ENCODE peak calls at places on chromosomes 6 and 20, in eight cellular contexts. I is ovary, M is A549, Q is H1, N is stomach, D is transverse colon, O is K562, L is tibial nerve. E is an unnamed sample.

GRCh38 chr20:51424270-51425041 is 118.1 kb downstream of the NFATC2 start:
- DNase-seq in I (no peak), M (no peak), Q (no peak), N (no peak), D (no peak), O (no peak), L (no peak), E (no peak)

GRCh38 chr6:169157474-169158181 is 96.0 kb downstream of the THBS2 start:
- DNase-seq in I (peak; percentile 37), M (no peak), Q (no peak), N (no peak), D (no peak), O (no peak), L (no peak), E (no peak)

GRCh38 chr20:59678286-59678685 is 73.9 kb downstream of the PHACTR3 start:
- DNase-seq in I (no peak), M (no peak), Q (no peak), N (no peak), D (no peak), O (no peak), L (no peak), E (no peak)

GRCh38 chr6:150328744-150329400 is 39.9 kb upstream of the IYD start:
- DNase-seq in I (no peak), M (no peak), Q (no peak), N (no peak), D (no peak), O (no peak), L (no peak), E (no peak)

GRCh38 chr6:36980876-36981619 is 4.9 kb downstream of the MTCH1 start:
- DNase-seq in I (no peak), M (no peak), Q (no peak), N (no peak), D (no peak), O (no peak), L (no peak), E (no peak)

GRCh38 chr6:113645576-113645970 is 211.6 kb upstream of the MARCKS start:
- DNase-seq in I (no peak), M (no peak), Q (no peak), N (no peak), D (peak; percentile 70), O (no peak), L (peak; percentile 14), E (no peak)

GRCh38 chr6:80382796-80383195 is 276.3 kb downstream of the BCKDHB start:
- DNase-seq in I (no peak), M (no peak), Q (no peak), N (no peak), D (no peak), O (no peak), L (no peak), E (no peak)

GRCh38 chr6:47079638-47080037 is 37.5 kb upstream of the ADGRF1 start:
- DNase-seq in I (no peak), M (no peak), Q (peak; percentile 51), N (no peak), D (no peak), O (no peak), L (no peak), E (no peak)

GRCh38 chr20:57398231-57398821 is 7.1 kb downstream of the RBM38 start:
- DNase-seq in I (peak; percentile 90), M (no peak), Q (no peak), N (peak; percentile 80), D (peak; percentile 88), O (no peak), L (no peak), E (peak; percentile 89)

GRCh38 chr6:127725821-127726220 is 148.8 kb downstream of the C6orf58 start:
- DNase-seq in I (no peak), M (no peak), Q (no peak), N (no peak), D (no peak), O (no peak), L (no peak), E (no peak)

GRCh38 chr20:3908667-3909066 is 19.5 kb downstream of the PANK2 start:
- DNase-seq in I (peak; percentile 61), M (no peak), Q (no peak), N (no peak), D (no peak), O (no peak), L (no peak), E (no peak)

GRCh38 chr20:24164360-24164759 is 175.8 kb upstream of the GGTLC1 start:
- DNase-seq in I (no peak), M (peak; percentile 24), Q (peak; percentile 81), N (no peak), D (no peak), O (peak; percentile 16), L (no peak), E (no peak)

GRCh38 chr6:109187399-109188114 is 92.2 kb downstream of the CEP57L1 start:
- DNase-seq in I (peak; percentile 56), M (peak; percentile 7), Q (peak; percentile 78), N (peak; percentile 69), D (peak; percentile 72), O (peak; percentile 71), L (peak; percentile 60), E (peak; percentile 66)

GRCh38 chr20:46255440-46256104 is 52.7 kb downstream of the CDH22 start:
- DNase-seq in I (peak; percentile 84), M (no peak), Q (no peak), N (peak; percentile 93), D (peak; percentile 87), O (peak; percentile 45), L (peak; percentile 30), E (peak; percentile 77)

GRCh38 chr20:55714082-55714481 is 291.2 kb downstream of the CBLN4 start:
- DNase-seq in I (no peak), M (no peak), Q (no peak), N (no peak), D (no peak), O (no peak), L (no peak), E (no peak)

GRCh38 chr6:128438311-128438916 is 82.0 kb downstream of the PTPRK start:
- DNase-seq in I (no peak), M (no peak), Q (no peak), N (no peak), D (no peak), O (no peak), L (no peak), E (no peak)

DNA sequence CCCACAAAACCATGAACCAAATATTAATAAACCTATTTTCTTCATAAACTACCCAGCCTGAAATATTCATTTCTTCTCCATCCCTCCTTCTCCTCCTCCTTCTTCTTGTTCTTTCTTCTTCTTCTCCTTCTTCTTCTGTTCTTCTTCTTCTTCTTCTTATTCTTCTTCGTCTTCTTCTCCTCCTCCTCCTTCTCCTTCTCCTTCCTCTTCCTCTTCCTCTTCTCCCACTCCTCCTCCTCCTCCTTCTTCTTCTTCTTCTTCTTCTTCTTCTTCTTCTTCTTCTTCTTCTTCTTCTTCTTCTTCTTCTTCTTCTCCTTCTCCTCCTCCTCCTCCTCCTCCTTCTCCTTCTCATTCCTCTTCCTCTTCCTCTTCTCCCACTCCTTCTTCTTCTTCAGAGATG is 5.0 kb upstream of the TMEM74B start:
- DNase-seq in I (no peak), M (no peak), Q (no peak), N (no peak), D (no peak), O (no peak), L (no peak), E (no peak)
- TF ChIP-seq POLR2A in I (no peak), M (no peak), Q (no peak), N (no peak), D (no peak), O (no peak), L (no peak), E (no peak)

DNA sequence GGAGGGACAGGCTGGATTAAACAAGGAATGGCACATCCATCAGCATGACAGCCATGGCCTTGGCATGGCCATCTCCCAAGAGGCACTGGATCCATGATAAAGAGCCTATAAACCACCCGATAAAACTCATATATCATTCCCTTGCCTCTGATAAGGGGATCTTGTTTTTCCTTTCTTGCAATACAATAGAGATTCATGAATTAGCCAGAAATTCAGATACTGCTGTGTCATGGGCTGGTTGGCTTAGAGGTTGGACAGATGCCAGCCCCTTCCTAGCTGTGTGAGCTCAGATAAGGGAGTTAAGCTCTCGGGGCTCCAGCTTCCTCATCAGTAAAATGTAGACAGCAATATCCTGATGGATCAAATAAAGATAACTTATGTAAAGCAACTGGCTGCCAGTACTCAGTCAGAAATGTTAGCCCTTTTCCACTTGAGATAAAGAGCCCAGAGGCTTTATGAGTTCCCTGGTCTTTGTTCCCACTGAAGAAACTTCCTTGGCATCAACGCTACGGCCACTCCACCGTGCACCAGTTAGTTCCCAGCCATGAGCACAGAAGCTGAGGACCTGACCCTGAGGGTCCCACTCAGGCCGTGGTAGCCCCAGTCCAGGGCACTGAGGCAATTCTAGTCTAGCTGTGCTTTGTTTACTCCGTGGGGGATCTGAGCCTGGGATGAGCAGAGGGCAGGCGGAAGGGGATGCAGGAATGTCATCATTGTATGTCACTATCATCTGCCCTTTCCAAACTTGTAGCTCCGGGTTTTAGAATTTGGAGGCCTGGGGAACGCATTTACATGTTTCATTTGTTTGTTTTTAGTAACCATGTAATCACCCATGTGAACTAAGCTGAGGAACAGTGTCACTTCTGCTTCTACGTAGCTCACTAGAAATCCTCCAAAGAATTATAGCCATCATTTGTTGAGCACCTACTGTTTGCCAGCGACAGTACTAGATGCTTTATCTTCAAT is 67.2 kb upstream of the TBC1D7 start:
- DNase-seq in I (peak; percentile 40), M (no peak), Q (no peak), N (peak; percentile 92), D (peak; percentile 81), O (peak; percentile 79), L (peak; percentile 71), E (peak; percentile 85)
- H3K4me1 ChIP-seq in I (peaks cover 3% of the 10 kb centered on the region), M (peaks cover 42% of the 10 kb centered on the region), Q (peaks cover 3% of the 10 kb centered on the region), N (peaks cover 42% of the 10 kb centered on the region), D (peaks cover 32% of the 10 kb centered on the region), O (peaks cover 24% of the 10 kb centered on the region), L (peaks cover 32% of the 10 kb centered on the region), E (peaks cover 43% of the 10 kb centered on the region)

DNA sequence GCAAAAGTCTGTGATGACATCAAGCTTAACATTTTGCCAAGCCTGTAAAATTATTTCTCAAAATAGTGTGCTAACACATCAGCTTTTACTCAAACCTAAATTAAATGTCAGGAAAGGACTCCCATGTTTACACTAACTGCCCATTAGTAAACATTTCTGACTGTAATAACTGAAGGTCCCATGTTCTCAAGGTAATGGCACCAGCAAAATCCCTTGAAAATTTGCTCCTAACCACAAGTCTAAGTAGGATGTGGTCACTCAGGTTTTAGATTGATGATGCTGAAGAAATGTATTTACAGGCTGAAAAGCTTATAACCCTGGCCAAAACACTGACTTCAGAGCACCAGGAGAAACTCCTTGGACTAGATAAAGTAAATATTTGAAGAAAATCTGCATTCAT is 33.0 kb downstream of the BACH2 start:
- DNase-seq in I (no peak), M (no peak), Q (no peak), N (no peak), D (no peak), O (no peak), L (no peak), E (no peak)
- TF ChIP-seq EP300 in I (no peak), M (no peak), Q (no peak), N (no peak), D (no peak), O (no peak), L (no peak), E (no peak)

GRCh38 chr6:156944412-156944811 is 167.2 kb downstream of the ARID1B start:
- DNase-seq in I (no peak), M (no peak), Q (no peak), N (no peak), D (no peak), O (no peak), L (no peak), E (no peak)
- TF ChIP-seq POLR2A in I (no peak), M (no peak), Q (peak; percentile 28), N (no peak), D (no peak), O (no peak), L (no peak), E (no peak)

E was measured in sigmoid colon.